ENCODE peak calls at places on chromosomes 11 and 22, in four cellular contexts. Y is GM23338, Z is AG09319, B is endothelial cell. D is an unnamed sample.

GRCh38 chr11:89436071-89436470 is 55.1 kb downstream of the NOX4 start:
- DNase-seq in Y (no peak), Z (no peak), B (no peak), D (no peak)

GRCh38 chr11:92259861-92260260 is 35.2 kb downstream of the FAT3 start:
- DNase-seq in Y (no peak), Z (no peak), B (no peak), D (no peak)

GRCh38 chr22:36385491-36386350 is 2.0 kb downstream of the MYH9 start:
- DNase-seq in Y (peak; percentile 81), Z (no peak), B (no peak), D (no peak)

GRCh38 chr11:26828291-26828690 is 106.4 kb upstream of the SLC5A12 start:
- DNase-seq in Y (no peak), Z (no peak), B (no peak), D (no peak)

GRCh38 chr11:76635991-76636520 is 34.5 kb downstream of the LRRC32 start:
- DNase-seq in Y (no peak), Z (no peak), B (no peak), D (no peak)

GRCh38 chr11:72631806-72632731 is 42.2 kb downstream of the PDE2A start:
- DNase-seq in Y (no peak), Z (no peak), B (no peak), D (no peak)

GRCh38 chr11:60169264-60169915 is 13.5 kb downstream of the MS4A6A start:
- DNase-seq in Y (peak; percentile 68), Z (no peak), B (no peak), D (no peak)

GRCh38 chr11:62025429-62026105 is 58.1 kb upstream of the FTH1 start:
- DNase-seq in Y (no peak), Z (peak; percentile 66), B (no peak), D (no peak)

GRCh38 chr11:72574534-72575460 is 99.4 kb downstream of the PDE2A start:
- DNase-seq in Y (no peak), Z (no peak), B (no peak), D (no peak)

GRCh38 chr22:25483931-25484330 is 80.5 kb upstream of the GRK3 start:
- DNase-seq in Y (no peak), Z (no peak), B (no peak), D (no peak)

GRCh38 chr11:78763664-78764063 is 189.0 kb upstream of the NARS2 start:
- DNase-seq in Y (no peak), Z (no peak), B (no peak), D (no peak)

GRCh38 chr11:94141511-94142307 is 13.1 kb downstream of the PANX1 start:
- DNase-seq in Y (no peak), Z (no peak), B (no peak), D (no peak)

GRCh38 chr11:102666331-102666957 is 39.1 kb downstream of the MMP27 start:
- DNase-seq in Y (peak; percentile 74), Z (peak; percentile 12), B (no peak), D (no peak)

GRCh38 chr11:18878211-18878610 is 61.0 kb downstream of the MRGPRX1 start:
- DNase-seq in Y (no peak), Z (no peak), B (no peak), D (no peak)

GRCh38 chr11:83779876-83780275 is 493.7 kb upstream of the CCDC90B start:
- DNase-seq in Y (no peak), Z (no peak), B (no peak), D (no peak)

GRCh38 chr22:35023692-35024363 is 42.1 kb upstream of the ISX start:
- DNase-seq in Y (peak; percentile 92), Z (no peak), B (peak; percentile 85), D (peak; percentile 77)

GRCh38 chr11:65189191-65189590 is 7.5 kb downstream of the CAPN1 start:
- DNase-seq in Y (no peak), Z (no peak), B (no peak), D (no peak)

GRCh38 chr11:7651140-7651551 is 22.2 kb downstream of the CYB5R2 start:
- DNase-seq in Y (no peak), Z (no peak), B (no peak), D (no peak)

GRCh38 chr22:46604306-46604690 is 15.9 kb upstream of the GRAMD4 start:
- DNase-seq in Y (no peak), Z (no peak), B (no peak), D (no peak)

GRCh38 chr11:118175031-118175531 is 1.4 kb downstream of the SCN2B start:
- DNase-seq in Y (no peak), Z (peak; percentile 22), B (no peak), D (no peak)

GRCh38 chr11:118176400-118177134 is at the start of gene SCN2B:
- DNase-seq in Y (peak; percentile 71), Z (no peak), B (no peak), D (no peak)

GRCh38 chr11:118175600-118176399 is 639 bp downstream of the SCN2B start:
- DNase-seq in Y (no peak), Z (no peak), B (no peak), D (no peak)

DNA sequence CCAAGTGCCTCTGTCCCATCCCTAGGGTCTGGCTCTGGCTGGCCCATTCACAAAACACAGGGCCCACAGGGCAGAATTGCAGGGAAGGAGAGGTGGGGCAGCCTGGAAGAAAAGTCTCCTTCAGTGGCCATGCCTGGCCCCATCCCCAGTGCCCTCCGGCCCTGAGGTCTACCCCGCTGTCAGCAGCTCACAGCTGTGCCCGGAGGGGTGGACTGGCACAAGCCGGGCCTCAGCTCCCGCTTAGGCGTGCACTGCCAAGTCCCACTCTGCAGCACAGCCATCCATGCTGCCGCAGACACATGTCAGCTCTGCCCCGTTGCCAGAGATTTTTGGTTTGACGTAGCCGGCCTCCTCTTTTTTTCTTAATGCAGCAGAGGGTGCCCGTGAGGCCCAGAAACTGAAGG is 3.9 kb upstream of the SCN2B start:
- DNase-seq in Y (peak; percentile 89), Z (no peak), B (peak; percentile 45), D (peak; percentile 58)
- TF ChIP-seq CTCF in Y (no peak), Z (no peak), B (no peak), D (no peak)

GRCh38 chr11:43282607-43283440 is 29.0 kb upstream of the API5 start:
- DNase-seq in Y (peak; percentile 68), Z (no peak), B (peak; percentile 41), D (peak; percentile 64)

GRCh38 chr11:43278302-43278956 is 33.4 kb upstream of the API5 start:
- DNase-seq in Y (peak; percentile 74), Z (no peak), B (no peak), D (no peak)
- TF ChIP-seq CTCF in Y (peak; percentile 50), Z (no peak), B (no peak), D (peak; percentile 23)

GRCh38 chr11:44910591-44910990 is 40.1 kb downstream of the TP53I11 start:
- DNase-seq in Y (no peak), Z (no peak), B (no peak), D (no peak)
- TF ChIP-seq CTCF in Y (no peak), Z (no peak), B (no peak), D (no peak)

GRCh38 chr11:120942701-120943100 is 81.2 kb upstream of the TBCEL start:
- DNase-seq in Y (no peak), Z (no peak), B (no peak), D (no peak)
- TF ChIP-seq CTCF in Y (no peak), Z (no peak), B (no peak), D (no peak)

DNA sequence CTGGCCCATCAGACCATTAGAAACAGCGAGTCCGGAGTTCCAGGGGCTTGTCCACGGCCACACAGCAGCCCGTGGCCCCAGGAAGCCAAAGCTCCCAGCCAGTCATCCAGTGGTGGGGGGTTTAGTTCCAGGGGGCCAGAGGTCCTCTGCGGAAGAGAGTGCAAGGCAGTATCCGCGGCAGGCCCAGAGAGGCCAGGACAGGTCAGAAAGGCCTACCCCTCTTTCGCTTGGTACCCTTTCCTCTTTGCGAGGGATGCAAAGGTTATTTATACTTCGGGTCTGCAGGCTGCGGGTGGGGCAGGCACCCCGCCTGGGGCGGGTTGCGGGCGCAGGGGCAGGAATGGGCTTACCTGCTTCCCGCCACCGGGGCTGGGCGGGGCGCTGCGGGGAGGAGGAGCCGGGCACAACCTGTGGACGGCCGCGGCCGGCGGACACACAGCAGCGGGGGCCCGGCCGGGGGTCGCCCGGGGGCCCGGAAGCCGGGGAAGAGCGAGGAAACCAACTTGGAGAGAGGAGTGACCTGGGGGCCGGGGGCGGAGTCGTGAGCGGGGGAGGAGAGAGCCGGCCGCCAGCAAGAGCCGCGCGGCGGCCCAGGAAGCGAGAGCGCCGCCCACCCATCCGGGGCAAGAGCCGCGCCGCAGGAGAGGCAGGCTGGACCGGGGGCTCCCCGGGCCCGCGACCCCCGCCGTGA is at the start of gene SH3BP1:
- DNase-seq in Y (peak; percentile 87), Z (no peak), B (peak; percentile 50), D (peak; percentile 49)
- TF ChIP-seq CTCF in Y (no peak), Z (no peak), B (no peak), D (no peak)

GRCh38 chr22:40199852-40200251 is 22.1 kb downstream of the TNRC6B start:
- DNase-seq in Y (no peak), Z (no peak), B (no peak), D (no peak)
- TF ChIP-seq CTCF in Y (no peak), Z (no peak), B (no peak), D (no peak)

DNA sequence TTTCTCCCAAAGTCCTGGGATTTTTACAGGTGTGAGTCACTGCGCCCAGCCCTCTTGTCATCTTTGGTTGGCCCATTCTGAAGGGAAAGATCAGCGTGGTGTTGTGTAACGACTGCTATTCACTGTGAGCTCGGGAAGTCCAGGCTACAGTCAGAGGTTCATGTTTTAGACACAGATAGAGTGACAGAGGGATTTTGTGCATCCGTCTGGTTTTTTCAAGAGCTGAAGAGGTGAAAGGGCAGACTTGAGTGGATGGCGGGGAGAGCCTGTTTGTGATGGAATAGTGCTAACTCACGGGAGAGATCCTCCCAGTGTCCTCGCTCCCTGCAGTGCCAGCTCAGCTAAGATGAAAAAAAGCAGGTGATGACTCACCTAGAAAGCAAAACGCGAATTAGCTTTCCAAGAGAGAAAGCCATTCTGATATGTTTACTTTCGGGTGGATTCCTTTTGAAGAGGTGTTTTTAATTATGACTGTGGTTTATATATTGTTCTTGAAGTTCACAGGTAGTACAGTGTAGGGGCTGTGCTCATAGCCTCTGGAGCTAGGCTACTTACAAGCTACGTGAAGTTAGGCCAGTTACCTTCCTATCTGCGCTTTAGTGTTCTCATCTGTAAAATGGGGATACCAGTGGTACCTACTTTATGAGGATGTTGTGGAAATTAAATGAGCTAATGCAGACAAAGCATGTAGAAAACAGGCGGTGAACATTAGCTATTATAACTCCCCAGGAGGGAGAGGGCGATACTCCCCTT is 67.2 kb downstream of the C11orf91 start:
- DNase-seq in Y (peak; percentile 30), Z (no peak), B (no peak), D (no peak)
- TF ChIP-seq CTCF in Y (no peak), Z (no peak), B (no peak), D (no peak)

D was measured in mesothelial cell of epicardium.